ENCODE peak calls at places on chromosomes 6 and 20, in five cellular contexts. M, Z, J, K and U are unnamed samples.

GRCh38 chr6:110652520-110652919 is 162.7 kb downstream of the CDK19 start:
- DNase-seq in M (no peak), Z (no peak), J (no peak), K (no peak), U (no peak)

GRCh38 chr6:75230484-75231325 is 12.9 kb downstream of the COX7A2 start:
- DNase-seq in M (peak), Z (no peak), J (peak), K (peak), U (peak)

GRCh38 chr20:46683939-46684750 is 5.1 kb downstream of the TP53RK start:
- DNase-seq in M (no peak), Z (no peak), J (no peak), K (no peak), U (peak)

GRCh38 chr20:17645546-17646208 is 36.4 kb downstream of the RRBP1 start:
- DNase-seq in M (peak), Z (no peak), J (no peak), K (no peak), U (no peak)

GRCh38 chr6:34207695-34208443 is 28.8 kb upstream of the HMGA1 start:
- DNase-seq in M (no peak), Z (no peak), J (no peak), K (no peak), U (no peak)

GRCh38 chr6:2684059-2684749 is 66.5 kb downstream of the MYLK4 start:
- DNase-seq in M (no peak), Z (no peak), J (no peak), K (peak), U (no peak)

GRCh38 chr6:138229663-138230194 is 11.4 kb upstream of the PBOV1 start:
- DNase-seq in M (no peak), Z (no peak), J (no peak), K (no peak), U (no peak)

GRCh38 chr6:132798820-132799538 is 542 bp upstream of the SLC18B1 start:
- DNase-seq in M (peak), Z (peak), J (peak), K (peak), U (peak)

GRCh38 chr6:80165143-80165542 is 58.7 kb downstream of the BCKDHB start:
- DNase-seq in M (no peak), Z (peak), J (no peak), K (no peak), U (no peak)
- H3K4me2 ChIP-seq in M (no peak), Z (peak), J (no peak), K (no peak), U (no peak)

GRCh38 chr6:148890091-148890490 is 143.3 kb downstream of the UST start:
- DNase-seq in M (no peak), Z (no peak), J (no peak), K (no peak), U (no peak)

GRCh38 chr6:148888853-148889252 is 142.0 kb downstream of the UST start:
- DNase-seq in M (no peak), Z (no peak), J (no peak), K (no peak), U (no peak)

GRCh38 chr6:148892247-148892646 is 145.4 kb downstream of the UST start:
- DNase-seq in M (no peak), Z (no peak), J (no peak), K (no peak), U (no peak)

GRCh38 chr6:148891027-148891783 is 144.4 kb downstream of the UST start:
- DNase-seq in M (no peak), Z (no peak), J (no peak), K (no peak), U (no peak)

DNA sequence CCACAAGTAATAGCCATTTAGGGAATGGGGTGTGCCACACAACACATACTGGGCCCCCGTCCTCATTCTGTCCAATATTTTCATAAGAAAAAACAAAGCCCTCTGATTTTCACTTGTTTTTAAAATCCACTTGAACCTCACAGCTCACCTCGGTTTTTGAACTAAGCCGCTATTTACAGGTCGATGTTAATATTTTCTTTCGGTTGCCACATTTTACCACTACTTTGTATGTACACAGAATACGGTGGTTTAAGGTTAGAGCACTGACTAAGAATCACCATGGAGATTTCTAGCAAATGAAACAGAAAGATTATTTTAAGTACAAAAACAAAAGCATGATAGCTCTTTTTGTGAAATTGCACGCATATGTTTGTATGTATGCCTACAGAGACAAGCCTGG is 143.8 kb downstream of the UST start:
- DNase-seq in M (no peak), Z (no peak), J (peak), K (no peak), U (no peak)
- TF ChIP-seq ZBTB33 in M (no peak), Z (no peak), J (no peak), K (no peak), U (no peak)

GRCh38 chr6:142693446-142693845 is 251.5 kb downstream of the HIVEP2 start:
- DNase-seq in M (no peak), Z (no peak), J (no peak), K (no peak), U (no peak)
- H3K4me2 ChIP-seq in M (peak), Z (no peak), J (no peak), K (no peak), U (no peak)

GRCh38 chr6:105978113-105978512 is 108.0 kb upstream of the PRDM1 start:
- DNase-seq in M (no peak), Z (no peak), J (no peak), K (no peak), U (no peak)

GRCh38 chr6:105983763-105984162 is 102.4 kb upstream of the PRDM1 start:
- DNase-seq in M (no peak), Z (no peak), J (no peak), K (no peak), U (no peak)

GRCh38 chr6:105981888-105982358 is 104.2 kb upstream of the PRDM1 start:
- DNase-seq in M (no peak), Z (no peak), J (no peak), K (no peak), U (no peak)

GRCh38 chr6:105982761-105983600 is 103.2 kb upstream of the PRDM1 start:
- DNase-seq in M (no peak), Z (no peak), J (no peak), K (no peak), U (no peak)

DNA sequence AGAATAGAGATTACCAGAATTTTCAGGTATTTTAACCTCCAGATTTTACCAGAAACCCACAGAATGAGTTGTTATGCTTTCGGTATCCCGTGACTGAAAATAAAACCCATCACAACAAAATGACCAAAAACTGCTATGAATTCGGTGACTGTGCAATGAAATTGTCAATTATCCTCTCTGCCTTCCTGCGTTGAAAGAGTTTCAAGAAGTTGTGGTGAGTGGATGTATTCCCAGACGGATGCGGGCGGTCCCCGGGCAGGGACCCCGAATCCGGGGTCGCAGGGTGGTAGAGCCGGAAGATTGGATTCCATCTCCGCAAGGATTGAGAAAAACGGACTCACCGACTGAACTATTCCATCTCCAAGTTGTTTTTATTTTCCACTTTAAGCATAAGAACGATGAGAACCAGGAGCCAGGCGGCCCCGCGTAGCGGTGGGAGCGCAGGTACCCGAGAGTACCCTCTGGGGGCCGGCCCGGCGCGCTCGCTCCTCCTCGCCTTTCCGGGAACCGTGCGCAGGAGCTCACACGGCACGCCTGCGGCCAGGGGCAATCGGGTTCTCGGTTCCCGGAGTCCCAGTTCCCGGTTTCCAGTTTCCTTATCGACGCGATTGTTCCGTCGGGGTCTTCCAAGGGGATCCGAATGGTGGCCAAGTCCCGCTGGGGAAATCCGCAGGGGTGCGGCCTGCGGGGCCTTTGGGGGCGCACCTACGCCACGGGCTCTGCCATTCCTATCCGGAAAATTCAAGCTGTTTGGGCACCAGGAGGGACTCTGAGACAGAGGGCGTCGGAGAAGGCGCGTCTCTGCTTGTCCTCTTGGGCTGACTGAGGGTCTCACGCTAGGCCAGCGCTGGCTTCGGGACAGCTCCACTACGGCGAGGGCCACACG is 104.9 kb upstream of the PRDM1 start:
- DNase-seq in M (peak), Z (no peak), J (no peak), K (no peak), U (no peak)
- TF ChIP-seq ZBTB33 in M (no peak), Z (no peak), J (no peak), K (no peak), U (no peak)

GRCh38 chr6:167141667-167142432 is 15.9 kb downstream of the GPR31 start:
- DNase-seq in M (peak), Z (no peak), J (peak), K (peak), U (peak)

GRCh38 chr6:167139761-167140160 is 16.9 kb downstream of the CCR6 start:
- DNase-seq in M (no peak), Z (no peak), J (no peak), K (no peak), U (no peak)

GRCh38 chr6:167143041-167143440 is 14.7 kb downstream of the GPR31 start:
- DNase-seq in M (no peak), Z (no peak), J (no peak), K (no peak), U (no peak)

GRCh38 chr6:167140589-167141474 is 16.9 kb downstream of the GPR31 start:
- DNase-seq in M (no peak), Z (no peak), J (peak), K (no peak), U (no peak)

DNA sequence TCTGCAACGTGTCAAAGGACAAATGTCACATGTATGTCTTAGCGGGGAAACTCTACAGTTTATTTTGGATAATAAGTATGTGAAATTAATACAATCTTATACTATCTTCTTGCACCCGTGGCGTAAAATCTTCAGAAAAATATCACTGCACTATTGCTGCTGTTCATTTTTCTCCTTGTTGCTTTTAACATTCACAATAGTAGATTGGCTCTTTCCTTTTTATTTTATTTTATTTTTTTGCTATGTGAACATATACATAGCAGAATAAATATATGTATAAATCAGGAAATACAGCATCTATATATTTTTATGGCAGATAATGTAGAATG is 15.4 kb downstream of the GPR31 start:
- DNase-seq in M (no peak), Z (no peak), J (no peak), K (no peak), U (no peak)
- H3K4me2 ChIP-seq in M (no peak), Z (no peak), J (peak), K (no peak), U (no peak)

GRCh38 chr6:143427109-143427817 is 23.2 kb downstream of the ADAT2 start:
- DNase-seq in M (peak), Z (no peak), J (peak), K (no peak), U (peak)
- TF ChIP-seq ZBTB33 in M (no peak), Z (no peak), J (peak), K (no peak), U (no peak)

GRCh38 chr6:43946641-43947363 is 176.8 kb downstream of the VEGFA start:
- DNase-seq in M (no peak), Z (no peak), J (no peak), K (no peak), U (peak)
- H3K4me2 ChIP-seq in M (no peak), Z (no peak), J (no peak), K (no peak), U (peak)